ENCODE peak calls at places on chromosomes 16 and 17, in six cellular contexts. One of them, this sample, is unnamed.

GRCh38 chr17:7294614-7295153 is at the start of gene YBX2:
- DNase-seq in kidney epithelial cell: no peak
- DNase-seq in HL-60: no peak
- DNase-seq in PC-9: peak
- DNase-seq in prostate gland: peak
- DNase-seq in lower leg skin: no peak
- DNase-seq in this sample: peak

GRCh38 chr17:36935681-36936454 is 1.4 kb upstream of the LHX1 start:
- DNase-seq in PC-9: peak
- DNase-seq in kidney epithelial cell: no peak
- DNase-seq in HL-60: no peak
- DNase-seq in lower leg skin: no peak
- DNase-seq in prostate gland: no peak
- DNase-seq in this sample: no peak

GRCh38 chr17:19384723-19385391 is 2.1 kb downstream of the MFAP4 start:
- DNase-seq in HL-60: peak
- DNase-seq in PC-9: no peak
- DNase-seq in lower leg skin: peak
- DNase-seq in kidney epithelial cell: no peak
- DNase-seq in prostate gland: peak
- DNase-seq in this sample: no peak

GRCh38 chr16:88810166-88810867 is 1.4 kb downstream of the APRT start:
- DNase-seq in lower leg skin: no peak
- DNase-seq in HL-60: no peak
- DNase-seq in prostate gland: no peak
- DNase-seq in PC-9: peak
- DNase-seq in kidney epithelial cell: no peak
- DNase-seq in this sample: no peak

GRCh38 chr16:4936991-4937781 is at the start of gene PPL:
- DNase-seq in HL-60: no peak
- DNase-seq in prostate gland: peak
- DNase-seq in PC-9: peak
- DNase-seq in lower leg skin: peak
- DNase-seq in kidney epithelial cell: no peak
- DNase-seq in this sample: peak

GRCh38 chr16:89523680-89524344 is 15.6 kb downstream of the SPG7 start:
- DNase-seq in lower leg skin: no peak
- DNase-seq in HL-60: no peak
- DNase-seq in PC-9: no peak
- DNase-seq in kidney epithelial cell: no peak
- DNase-seq in prostate gland: no peak
- DNase-seq in this sample: no peak

GRCh38 chr17:10205549-10206185 is 7.3 kb upstream of the GAS7 start:
- DNase-seq in HL-60: no peak
- DNase-seq in PC-9: no peak
- DNase-seq in prostate gland: no peak
- DNase-seq in kidney epithelial cell: no peak
- DNase-seq in lower leg skin: no peak
- DNase-seq in this sample: no peak

GRCh38 chr17:34723875-34724274 is 144.5 kb downstream of the TMEM132E start:
- DNase-seq in prostate gland: no peak
- DNase-seq in kidney epithelial cell: no peak
- DNase-seq in HL-60: no peak
- DNase-seq in lower leg skin: no peak
- DNase-seq in PC-9: no peak
- DNase-seq in this sample: no peak

GRCh38 chr17:43753488-43754129 is 5.0 kb downstream of the SOST start:
- DNase-seq in PC-9: peak
- DNase-seq in lower leg skin: no peak
- DNase-seq in HL-60: no peak
- DNase-seq in prostate gland: no peak
- DNase-seq in kidney epithelial cell: no peak
- DNase-seq in this sample: no peak

GRCh38 chr17:74730491-74731346 is 6.3 kb upstream of the RAB37 start:
- DNase-seq in kidney epithelial cell: no peak
- DNase-seq in prostate gland: no peak
- DNase-seq in HL-60: no peak
- DNase-seq in lower leg skin: no peak
- DNase-seq in PC-9: no peak
- DNase-seq in this sample: no peak

GRCh38 chr17:78400581-78401240 is 22.3 kb downstream of the PGS1 start:
- DNase-seq in PC-9: no peak
- DNase-seq in HL-60: no peak
- DNase-seq in lower leg skin: no peak
- DNase-seq in prostate gland: no peak
- DNase-seq in kidney epithelial cell: no peak
- DNase-seq in this sample: no peak

GRCh38 chr17:43673516-43674323 is 12.0 kb upstream of the MEOX1 start:
- DNase-seq in lower leg skin: peak
- DNase-seq in PC-9: peak
- DNase-seq in kidney epithelial cell: no peak
- DNase-seq in prostate gland: peak
- DNase-seq in HL-60: peak
- DNase-seq in this sample: peak

GRCh38 chr17:60315650-60316049 is 76.3 kb downstream of the USP32 start:
- DNase-seq in prostate gland: no peak
- DNase-seq in PC-9: no peak
- DNase-seq in kidney epithelial cell: no peak
- DNase-seq in lower leg skin: no peak
- DNase-seq in HL-60: no peak
- DNase-seq in this sample: no peak

GRCh38 chr17:15922586-15922985 is 22.3 kb upstream of the ADORA2B start:
- DNase-seq in kidney epithelial cell: no peak
- DNase-seq in lower leg skin: no peak
- DNase-seq in PC-9: no peak
- DNase-seq in HL-60: no peak
- DNase-seq in prostate gland: no peak
- DNase-seq in this sample: no peak
- TF ChIP-seq CTCF in kidney epithelial cell: no peak
- TF ChIP-seq CTCF in lower leg skin: no peak
- TF ChIP-seq CTCF in PC-9: no peak
- TF ChIP-seq CTCF in HL-60: no peak
- TF ChIP-seq CTCF in prostate gland: no peak
- TF ChIP-seq CTCF in this sample: no peak

GRCh38 chr16:16045879-16046278 is 96.5 kb downstream of the ABCC1 start:
- DNase-seq in lower leg skin: no peak
- DNase-seq in prostate gland: no peak
- DNase-seq in PC-9: no peak
- DNase-seq in HL-60: no peak
- DNase-seq in kidney epithelial cell: no peak
- DNase-seq in this sample: no peak
- TF ChIP-seq CTCF in lower leg skin: no peak
- TF ChIP-seq CTCF in prostate gland: no peak
- TF ChIP-seq CTCF in PC-9: no peak
- TF ChIP-seq CTCF in HL-60: peak
- TF ChIP-seq CTCF in kidney epithelial cell: peak
- TF ChIP-seq CTCF in this sample: peak

GRCh38 chr16:67280090-67281015 is 1.0 kb downstream of the PLEKHG4 start:
- DNase-seq in lower leg skin: no peak
- DNase-seq in PC-9: no peak
- DNase-seq in prostate gland: no peak
- DNase-seq in kidney epithelial cell: no peak
- DNase-seq in HL-60: no peak
- DNase-seq in this sample: no peak
- TF ChIP-seq CTCF in lower leg skin: no peak
- TF ChIP-seq CTCF in PC-9: no peak
- TF ChIP-seq CTCF in prostate gland: no peak
- TF ChIP-seq CTCF in kidney epithelial cell: no peak
- TF ChIP-seq CTCF in HL-60: no peak
- TF ChIP-seq CTCF in this sample: no peak

DNA sequence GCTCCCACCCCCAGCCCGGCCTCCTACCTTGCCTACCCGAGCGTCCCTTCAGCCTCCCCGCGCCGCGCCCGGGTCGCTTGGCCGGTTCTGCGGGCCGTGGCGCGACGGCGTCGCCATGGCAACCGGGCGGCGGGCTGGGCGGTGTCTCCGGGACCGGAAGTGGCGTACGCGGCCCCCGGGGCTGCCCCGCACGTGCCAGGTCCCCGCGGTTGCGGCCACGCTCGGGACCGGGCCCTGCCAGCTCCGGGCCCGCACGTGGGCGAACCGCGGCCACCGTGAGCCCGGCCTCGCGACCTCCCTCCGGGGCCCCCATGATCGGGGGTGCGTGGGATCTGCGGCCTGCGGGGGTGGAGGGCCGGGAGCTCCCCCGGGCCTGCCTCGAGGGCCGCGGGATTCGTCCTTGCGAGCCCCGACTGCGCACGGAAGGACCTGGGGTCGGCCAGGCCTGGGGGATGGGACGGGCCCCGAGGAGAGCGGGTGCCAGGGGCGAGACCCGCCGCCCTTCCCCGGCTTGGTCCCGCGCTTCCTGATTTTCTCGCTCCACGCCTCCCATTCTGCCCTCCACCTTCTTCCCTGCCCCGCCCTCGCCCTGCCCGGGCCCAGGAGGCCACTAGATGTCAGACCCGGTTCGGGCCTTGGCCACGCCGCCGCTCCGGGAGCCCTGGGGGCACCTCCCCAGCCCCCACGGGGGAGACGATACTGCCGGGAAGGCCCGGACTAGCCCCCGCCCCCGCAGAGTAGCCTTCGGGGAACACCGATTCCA is at the start of gene CYB561:
- DNase-seq in lower leg skin: peak
- DNase-seq in kidney epithelial cell: no peak
- DNase-seq in HL-60: peak
- DNase-seq in PC-9: peak
- DNase-seq in prostate gland: peak
- DNase-seq in this sample: peak
- TF ChIP-seq CTCF in lower leg skin: no peak
- TF ChIP-seq CTCF in kidney epithelial cell: peak
- TF ChIP-seq CTCF in HL-60: no peak
- TF ChIP-seq CTCF in PC-9: no peak
- TF ChIP-seq CTCF in prostate gland: peak
- TF ChIP-seq CTCF in this sample: peak